ENCODE peak calls at places on chromosome 6, in six cellular contexts. A is foreskin fibroblast, B is AG04450, C is Calu3, K is MM.1S, Q is GM10248. Y is an unnamed sample.

GRCh38 chr6:35425284-35425683 is 26.9 kb upstream of the FANCE start:
- DNase-seq in A (peak), B (peak), C (no peak), K (no peak), Q (no peak), Y (no peak)

GRCh38 chr6:163691049-163691448 is 276.5 kb downstream of the QKI start:
- DNase-seq in A (no peak), B (no peak), C (no peak), K (no peak), Q (no peak), Y (no peak)

GRCh38 chr6:61886608-61887259 is 399.3 kb downstream of the KHDRBS2 start:
- DNase-seq in A (no peak), B (no peak), C (no peak), K (peak), Q (no peak), Y (no peak)

GRCh38 chr6:161257778-161258457 is 15.9 kb downstream of the AGPAT4 start:
- DNase-seq in A (peak), B (peak), C (no peak), K (no peak), Q (no peak), Y (no peak)

GRCh38 chr6:98574991-98575390 is 259.4 kb upstream of the POU3F2 start:
- DNase-seq in A (no peak), B (no peak), C (no peak), K (no peak), Q (no peak), Y (no peak)

GRCh38 chr6:119348308-119349040 is 1.1 kb downstream of the MAN1A1 start:
- DNase-seq in A (no peak), B (no peak), C (peak), K (peak), Q (peak), Y (peak)

GRCh38 chr6:49504666-49505065 is 4.9 kb downstream of the GLYATL3 start:
- DNase-seq in A (no peak), B (no peak), C (no peak), K (no peak), Q (no peak), Y (no peak)

GRCh38 chr6:104789770-104790190 is 69.9 kb downstream of the HACE1 start:
- DNase-seq in A (peak), B (peak), C (no peak), K (peak), Q (peak), Y (no peak)

GRCh38 chr6:95518630-95519227 is 58.6 kb upstream of the MANEA start:
- DNase-seq in A (no peak), B (no peak), C (no peak), K (no peak), Q (no peak), Y (no peak)

GRCh38 chr6:168050861-168051586 is 28.0 kb downstream of the FRMD1 start:
- DNase-seq in A (no peak), B (no peak), C (no peak), K (no peak), Q (no peak), Y (peak)

GRCh38 chr6:111871207-111871606 is 2.0 kb downstream of the FYN start:
- DNase-seq in A (no peak), B (no peak), C (no peak), K (no peak), Q (peak), Y (no peak)

GRCh38 chr6:160227038-160227768 is 31.4 kb downstream of the SLC22A2 start:
- DNase-seq in A (no peak), B (no peak), C (no peak), K (no peak), Q (no peak), Y (no peak)

GRCh38 chr6:125789576-125790402 is 971 bp upstream of the NCOA7 start:
- DNase-seq in A (no peak), B (no peak), C (no peak), K (peak), Q (peak), Y (peak)

GRCh38 chr6:387293-387694 is 4.3 kb upstream of the IRF4 start:
- DNase-seq in A (no peak), B (no peak), C (no peak), K (no peak), Q (no peak), Y (no peak)

GRCh38 chr6:14373648-14374437 is 256.3 kb downstream of the CD83 start:
- DNase-seq in A (no peak), B (no peak), C (no peak), K (no peak), Q (no peak), Y (no peak)

GRCh38 chr6:50707191-50707590 is 6.1 kb upstream of the TFAP2D start:
- DNase-seq in A (no peak), B (no peak), C (no peak), K (no peak), Q (no peak), Y (no peak)

GRCh38 chr6:162814417-162814988 is 86.7 kb downstream of the PACRG start:
- DNase-seq in A (no peak), B (no peak), C (no peak), K (no peak), Q (no peak), Y (no peak)

GRCh38 chr6:83311231-83311630 is 118.1 kb downstream of the RWDD2A start:
- DNase-seq in A (peak), B (no peak), C (no peak), K (no peak), Q (no peak), Y (no peak)

GRCh38 chr6:87897581-87898147 is 150.0 kb upstream of the SPACA1 start:
- DNase-seq in A (peak), B (no peak), C (no peak), K (no peak), Q (no peak), Y (no peak)

GRCh38 chr6:36839819-36840379 is 655 bp upstream of the CPNE5 start:
- DNase-seq in A (no peak), B (no peak), C (peak), K (peak), Q (peak), Y (peak)

GRCh38 chr6:151422981-151423380 is 28.9 kb downstream of the RMND1 start:
- DNase-seq in A (no peak), B (no peak), C (no peak), K (no peak), Q (no peak), Y (no peak)

GRCh38 chr6:53066059-53066406 is 829 bp downstream of the FBXO9 start:
- DNase-seq in A (no peak), B (no peak), C (peak), K (no peak), Q (peak), Y (peak)

GRCh38 chr6:28769626-28770402 is 154.0 kb downstream of the TRIM27 start:
- DNase-seq in A (peak), B (no peak), C (peak), K (no peak), Q (no peak), Y (peak)
- TF ChIP-seq CTCF in A (peak), B (peak), C (peak), K (no peak), Q (peak), Y (no peak)

GRCh38 chr6:4125933-4126864 is 9.2 kb downstream of the ECI2 start:
- DNase-seq in A (peak), B (peak), C (no peak), K (no peak), Q (no peak), Y (no peak)
- TF ChIP-seq CTCF in A (peak), B (peak), C (no peak), K (no peak), Q (no peak), Y (no peak)

GRCh38 chr6:124393536-124393935 is 568.7 kb upstream of the RNF217 start:
- DNase-seq in A (no peak), B (no peak), C (no peak), K (no peak), Q (no peak), Y (no peak)

GRCh38 chr6:124389127-124389526 is 573.1 kb upstream of the RNF217 start:
- DNase-seq in A (no peak), B (no peak), C (no peak), K (no peak), Q (no peak), Y (no peak)
- TF ChIP-seq CTCF in A (no peak), B (no peak), C (no peak), K (no peak), Q (no peak), Y (no peak)

DNA sequence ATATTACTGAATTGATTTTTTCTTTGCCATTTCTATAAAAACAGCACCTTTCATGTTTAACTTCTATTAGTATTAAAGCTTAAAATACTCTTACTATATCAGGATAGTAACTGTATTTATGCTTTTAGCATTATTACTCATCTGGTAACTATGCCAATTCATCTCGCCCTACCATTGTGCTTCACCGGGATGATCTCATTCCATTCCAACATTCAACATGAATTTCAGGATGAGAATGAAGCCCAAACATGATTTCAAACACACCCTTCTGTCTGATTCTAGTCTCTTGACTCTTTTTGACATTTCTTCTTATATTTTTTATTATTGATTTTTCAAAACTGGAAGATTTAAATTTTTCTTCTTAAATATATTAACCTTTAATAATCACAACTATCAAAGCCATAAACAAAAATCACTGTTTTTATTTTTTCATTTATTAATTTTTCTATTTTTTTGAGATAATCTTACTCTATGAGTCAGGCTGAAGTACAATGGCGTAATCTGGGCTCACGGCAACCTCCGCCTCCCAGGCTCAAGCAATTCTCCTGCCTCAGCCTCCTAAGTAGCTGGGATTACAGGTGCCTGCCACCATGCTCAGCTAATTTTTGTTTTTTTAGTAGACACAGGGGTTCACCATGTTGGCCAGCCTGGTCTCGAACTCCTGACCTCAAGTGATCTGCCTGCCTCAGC is 46.7 kb downstream of the GJA1 start:
- DNase-seq in A (peak), B (peak), C (no peak), K (no peak), Q (no peak), Y (no peak)
- TF ChIP-seq CTCF in A (no peak), B (no peak), C (no peak), K (no peak), Q (no peak), Y (no peak)

DNA sequence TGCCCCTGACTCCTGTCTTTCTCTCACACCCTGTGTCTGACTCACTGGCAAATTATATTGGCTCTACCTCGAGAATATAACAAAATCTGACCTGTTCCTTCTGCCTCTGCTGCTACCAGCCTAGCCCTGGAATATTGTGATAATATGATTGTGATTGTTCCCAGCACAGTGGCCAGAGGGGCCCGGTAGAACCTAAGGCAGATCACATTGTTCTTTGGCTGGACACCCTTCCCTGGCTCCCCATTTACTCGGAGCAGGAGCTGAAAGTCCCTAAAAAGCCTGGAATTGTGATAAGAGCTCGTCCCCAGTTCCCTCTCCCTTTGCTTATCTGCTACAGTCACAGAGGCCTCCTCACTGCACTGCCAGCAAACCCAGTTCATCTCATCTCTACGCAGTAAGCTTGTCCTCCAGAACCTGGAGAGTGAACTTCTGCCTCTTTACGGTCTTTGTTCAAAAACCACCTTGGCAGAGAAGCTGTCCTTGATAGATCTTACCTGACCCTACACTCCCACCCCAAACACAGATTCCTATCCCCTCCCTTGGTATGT is 21.8 kb downstream of the SERPINB6 start:
- DNase-seq in A (no peak), B (no peak), C (no peak), K (no peak), Q (no peak), Y (no peak)
- TF ChIP-seq CTCF in A (no peak), B (no peak), C (no peak), K (no peak), Q (no peak), Y (no peak)

GRCh38 chr6:143232849-143233248 is 172.2 kb downstream of the AIG1 start:
- DNase-seq in A (no peak), B (no peak), C (peak), K (no peak), Q (peak), Y (peak)
- TF ChIP-seq CTCF in A (peak), B (peak), C (peak), K (peak), Q (peak), Y (peak)

GRCh38 chr6:80094017-80094416 is 12.5 kb upstream of the BCKDHB start:
- DNase-seq in A (peak), B (no peak), C (peak), K (peak), Q (peak), Y (peak)
- TF ChIP-seq CTCF in A (peak), B (peak), C (peak), K (peak), Q (peak), Y (peak)

DNA sequence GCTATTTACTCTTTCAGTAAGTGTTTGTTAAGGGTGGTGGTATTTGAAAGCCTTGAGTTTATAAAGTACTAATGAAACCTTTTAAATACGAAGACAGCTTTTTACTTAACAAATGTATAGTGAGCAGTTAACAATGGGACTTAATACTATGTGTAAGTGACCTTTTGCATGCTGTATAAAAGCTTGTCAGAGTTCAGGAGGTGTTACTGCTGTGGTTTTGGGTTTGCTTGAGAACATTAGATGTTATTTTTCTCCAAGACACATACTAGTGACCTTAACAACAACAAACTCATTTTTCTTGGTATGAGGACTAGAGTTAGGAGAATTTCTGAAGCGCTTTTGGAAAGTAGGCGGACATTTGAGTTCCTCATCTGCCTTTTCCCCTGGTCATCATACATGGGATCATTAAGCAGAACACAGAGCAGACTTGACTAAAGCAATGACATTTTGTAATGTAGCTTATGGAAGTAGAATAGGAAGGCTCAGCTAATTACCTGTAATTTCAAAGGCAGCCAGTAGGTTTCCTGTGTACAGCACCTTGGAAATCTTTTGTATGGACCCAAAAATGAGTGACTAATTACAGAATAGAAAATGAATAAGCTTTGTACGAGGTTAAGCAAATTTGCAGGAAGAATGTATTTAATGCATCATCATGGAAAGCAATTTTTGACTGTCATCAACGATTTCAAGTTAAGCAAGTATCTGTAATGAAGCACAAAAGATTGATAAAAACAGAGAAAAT is 14.1 kb downstream of the CDYL start:
- DNase-seq in A (no peak), B (no peak), C (no peak), K (no peak), Q (no peak), Y (no peak)
- TF ChIP-seq CTCF in A (no peak), B (peak), C (no peak), K (peak), Q (peak), Y (peak)

DNA sequence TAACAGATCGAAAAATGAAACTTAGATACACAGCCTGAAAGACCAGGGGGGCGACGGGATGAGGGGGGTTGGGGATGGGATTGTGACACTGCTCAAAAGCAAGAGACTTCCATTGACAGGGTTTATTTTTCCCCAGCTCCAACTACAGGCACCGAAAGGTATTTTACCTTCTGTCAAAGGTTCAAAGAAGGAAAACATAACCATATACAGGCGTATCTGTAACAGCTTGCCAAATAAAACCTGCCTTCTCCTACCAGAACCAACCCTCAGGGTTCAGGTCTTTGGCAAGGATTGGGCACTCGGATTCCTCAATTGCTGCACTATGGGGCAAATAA is 1.3 kb downstream of the EPHA7 start:
- DNase-seq in A (no peak), B (no peak), C (no peak), K (no peak), Q (peak), Y (no peak)
- TF ChIP-seq CTCF in A (no peak), B (no peak), C (no peak), K (no peak), Q (no peak), Y (no peak)